ENCODE peak calls at places on chromosomes 3 and 15, in four cellular contexts. N is ovary, W is heart left ventricle, Q is uterus. T is an unnamed sample.

GRCh38 chr3:135197246-135197645 is 402.2 kb downstream of the EPHB1 start:
- DNase-seq in N (no peak), W (no peak), Q (no peak), T (no peak)

GRCh38 chr15:64067564-64068030 is 21.3 kb upstream of the DAPK2 start:
- DNase-seq in N (peak; percentile 44), W (peak; percentile 51), Q (peak; percentile 63), T (peak; percentile 87)

GRCh38 chr3:46359748-46360509 is 6.0 kb downstream of the CCR2 start:
- DNase-seq in N (no peak), W (no peak), Q (no peak), T (no peak)

GRCh38 chr3:101519685-101520365 is 6.8 kb upstream of the SENP7 start:
- DNase-seq in N (no peak), W (no peak), Q (no peak), T (no peak)

GRCh38 chr3:112813723-112814171 is 32.9 kb downstream of the CD200R1L start:
- DNase-seq in N (no peak), W (peak; percentile 43), Q (no peak), T (no peak)

GRCh38 chr3:49606427-49606826 is 52.1 kb downstream of the BSN start:
- DNase-seq in N (no peak), W (no peak), Q (no peak), T (peak; percentile 29)

GRCh38 chr3:54756330-54756731 is 171.5 kb downstream of the LRTM1 start:
- DNase-seq in N (no peak), W (no peak), Q (no peak), T (no peak)

GRCh38 chr3:118838871-118839270 is 195.8 kb downstream of the IGSF11 start:
- DNase-seq in N (no peak), W (no peak), Q (no peak), T (no peak)

GRCh38 chr3:7739754-7740153 is 761.9 kb upstream of the LMCD1 start:
- DNase-seq in N (no peak), W (no peak), Q (no peak), T (no peak)

GRCh38 chr3:116007000-116007399 is 383.7 kb downstream of the GAP43 start:
- DNase-seq in N (no peak), W (no peak), Q (no peak), T (no peak)
- TF ChIP-seq CTCF in N (no peak), W (no peak), Q (no peak), T (no peak)

GRCh38 chr15:85380217-85380859 is at the start of gene AKAP13:
- DNase-seq in N (peak; percentile 96), W (peak; percentile 99), Q (peak; percentile 98), T (peak; percentile 93)

GRCh38 chr15:85381850-85382751 is 1.7 kb downstream of the AKAP13 start:
- DNase-seq in N (no peak), W (no peak), Q (no peak), T (no peak)

GRCh38 chr15:85382942-85383341 is 2.5 kb downstream of the AKAP13 start:
- DNase-seq in N (no peak), W (no peak), Q (peak; percentile 24), T (no peak)

GRCh38 chr15:85379403-85380131 is 836 bp upstream of the AKAP13 start:
- DNase-seq in N (no peak), W (no peak), Q (no peak), T (peak; percentile 63)

GRCh38 chr15:85380860-85381535 is 595 bp downstream of the AKAP13 start:
- DNase-seq in N (peak; percentile 34), W (peak; percentile 70), Q (peak; percentile 57), T (peak; percentile 75)
- TF ChIP-seq POLR2A in N (no peak), W (no peak), Q (no peak), T (peak; percentile 14)

GRCh38 chr3:66497288-66497972 is 3.4 kb downstream of the LRIG1 start:
- DNase-seq in N (no peak), W (no peak), Q (no peak), T (no peak)

GRCh38 chr3:66498718-66499611 is 1.9 kb downstream of the LRIG1 start:
- DNase-seq in N (no peak), W (peak; percentile 54), Q (peak; percentile 35), T (no peak)

GRCh38 chr3:66499881-66500574 is 794 bp downstream of the LRIG1 start:
- DNase-seq in N (peak; percentile 30), W (peak; percentile 53), Q (peak; percentile 42), T (peak; percentile 74)

GRCh38 chr3:66496731-66497130 is 4.1 kb downstream of the LRIG1 start:
- DNase-seq in N (no peak), W (no peak), Q (no peak), T (no peak)

DNA sequence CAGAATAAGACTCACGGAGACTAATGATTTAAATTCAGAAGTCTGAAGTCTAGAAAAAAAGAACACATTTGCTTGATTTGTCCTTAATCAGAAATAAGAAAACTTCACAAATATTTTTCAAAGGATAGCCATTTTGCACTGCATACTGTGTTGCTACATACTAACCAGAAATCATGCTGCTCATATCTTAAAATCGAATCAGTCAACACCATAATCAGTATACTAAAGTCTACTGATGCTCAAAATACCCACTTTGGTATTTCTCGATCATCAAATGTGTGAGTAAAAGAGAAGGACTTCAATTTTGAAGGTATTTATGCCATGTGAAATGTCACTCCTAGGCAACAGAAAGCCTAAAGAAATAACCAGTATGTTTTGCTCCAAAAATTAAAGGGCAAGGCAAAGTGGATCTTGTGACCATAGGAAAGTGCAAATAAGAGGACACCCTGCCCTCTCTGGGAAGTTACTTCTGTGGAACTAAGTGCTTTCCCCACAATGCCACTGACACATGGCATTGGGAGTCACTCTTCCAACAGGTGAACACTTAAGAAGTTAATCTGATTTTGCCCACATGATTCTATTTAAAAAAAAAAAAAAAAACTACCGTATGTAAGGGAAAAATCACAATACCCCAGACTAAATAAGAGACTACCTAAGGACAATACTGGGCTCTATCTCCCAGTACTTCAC is 2.7 kb downstream of the LRIG1 start:
- DNase-seq in N (no peak), W (no peak), Q (no peak), T (no peak)
- H3K4me1 ChIP-seq in N (peaks cover 13% of the 10 kb centered on the region), W (peaks cover 63% of the 10 kb centered on the region), Q (no peaks in the 10 kb centered on the region), T (peaks cover 4% of the 10 kb centered on the region)

GRCh38 chr15:67047149-67047661 is 18.2 kb upstream of the SMAD3 start:
- DNase-seq in N (no peak), W (no peak), Q (no peak), T (no peak)

GRCh38 chr15:67050522-67051087 is 14.8 kb upstream of the SMAD3 start:
- DNase-seq in N (no peak), W (no peak), Q (peak; percentile 58), T (no peak)

GRCh38 chr15:67049351-67050044 is 15.9 kb upstream of the SMAD3 start:
- DNase-seq in N (no peak), W (no peak), Q (no peak), T (no peak)

GRCh38 chr15:67050062-67050461 is 15.3 kb upstream of the SMAD3 start:
- DNase-seq in N (no peak), W (no peak), Q (peak; percentile 38), T (no peak)

DNA sequence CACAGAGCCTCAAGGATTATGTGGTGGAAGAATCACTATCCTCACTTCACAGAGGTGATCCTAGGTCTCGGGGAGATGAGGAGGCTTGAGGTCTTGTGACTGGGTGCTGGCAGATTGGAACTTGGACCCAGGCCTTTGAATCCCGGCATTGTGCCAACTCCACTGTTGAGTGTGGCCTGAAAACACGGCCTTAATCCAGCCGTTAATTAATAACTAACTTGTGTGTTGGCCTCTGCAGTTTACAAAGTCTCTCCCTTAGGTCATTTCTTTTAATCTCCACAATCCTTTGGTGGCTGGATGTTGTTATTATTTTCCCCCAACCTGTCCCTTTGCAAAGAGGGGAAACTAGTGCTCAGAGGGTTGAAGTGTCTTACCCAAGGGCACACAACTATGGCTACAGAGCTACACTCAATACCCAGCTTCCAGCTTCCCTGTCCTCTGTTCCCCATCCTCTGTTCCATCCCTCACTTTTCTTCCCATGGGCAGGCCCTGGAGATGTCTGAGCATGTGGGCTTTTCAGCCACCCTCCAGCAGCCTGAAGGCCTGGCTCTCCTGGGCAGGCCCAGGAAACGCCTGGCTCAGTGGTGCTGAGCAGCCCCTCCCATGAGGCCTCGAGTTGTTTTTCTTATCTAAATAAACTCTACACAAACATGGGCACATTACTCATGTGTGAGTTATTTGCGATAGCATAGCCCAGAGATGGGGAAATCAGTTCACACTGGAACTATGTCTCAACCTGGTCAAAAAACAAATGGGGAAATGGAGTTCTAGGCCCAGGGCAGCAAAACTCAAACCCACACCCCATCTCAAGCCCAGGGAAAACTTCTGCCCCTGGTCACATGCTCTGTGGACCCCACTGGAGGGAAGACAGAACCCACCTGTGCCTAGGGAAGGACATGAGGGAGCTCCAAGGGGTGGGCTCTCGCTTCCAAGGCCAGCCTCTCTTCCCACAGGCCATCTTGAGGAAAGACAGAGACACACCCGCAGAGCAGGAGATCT is 16.8 kb upstream of the SMAD3 start:
- DNase-seq in N (no peak), W (peak; percentile 40), Q (peak; percentile 44), T (peak; percentile 90)
- TF ChIP-seq CTCF in N (no peak), W (no peak), Q (no peak), T (no peak)

DNA sequence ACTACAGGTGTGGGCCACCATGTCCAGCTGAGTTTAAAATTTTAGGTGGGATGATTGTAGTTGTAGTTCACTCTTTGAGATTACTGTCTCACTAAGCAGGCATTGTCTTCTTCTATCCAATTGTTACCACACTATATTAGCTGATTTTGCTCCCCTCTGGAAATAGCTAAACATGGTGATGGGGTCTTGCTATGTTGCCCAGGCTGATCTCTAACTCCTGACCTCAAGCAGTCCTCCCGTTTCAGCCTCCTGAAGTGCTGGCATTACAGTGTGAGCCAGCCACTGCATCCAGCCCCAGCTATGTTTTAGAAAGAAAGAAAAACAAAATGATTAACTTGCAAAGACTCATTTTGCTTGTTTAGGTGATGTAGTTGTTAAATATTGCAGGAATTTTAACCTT is 30.6 kb downstream of the YEATS2 start:
- DNase-seq in N (no peak), W (no peak), Q (no peak), T (no peak)
- TF ChIP-seq POLR2A in N (no peak), W (no peak), Q (no peak), T (no peak)

DNA sequence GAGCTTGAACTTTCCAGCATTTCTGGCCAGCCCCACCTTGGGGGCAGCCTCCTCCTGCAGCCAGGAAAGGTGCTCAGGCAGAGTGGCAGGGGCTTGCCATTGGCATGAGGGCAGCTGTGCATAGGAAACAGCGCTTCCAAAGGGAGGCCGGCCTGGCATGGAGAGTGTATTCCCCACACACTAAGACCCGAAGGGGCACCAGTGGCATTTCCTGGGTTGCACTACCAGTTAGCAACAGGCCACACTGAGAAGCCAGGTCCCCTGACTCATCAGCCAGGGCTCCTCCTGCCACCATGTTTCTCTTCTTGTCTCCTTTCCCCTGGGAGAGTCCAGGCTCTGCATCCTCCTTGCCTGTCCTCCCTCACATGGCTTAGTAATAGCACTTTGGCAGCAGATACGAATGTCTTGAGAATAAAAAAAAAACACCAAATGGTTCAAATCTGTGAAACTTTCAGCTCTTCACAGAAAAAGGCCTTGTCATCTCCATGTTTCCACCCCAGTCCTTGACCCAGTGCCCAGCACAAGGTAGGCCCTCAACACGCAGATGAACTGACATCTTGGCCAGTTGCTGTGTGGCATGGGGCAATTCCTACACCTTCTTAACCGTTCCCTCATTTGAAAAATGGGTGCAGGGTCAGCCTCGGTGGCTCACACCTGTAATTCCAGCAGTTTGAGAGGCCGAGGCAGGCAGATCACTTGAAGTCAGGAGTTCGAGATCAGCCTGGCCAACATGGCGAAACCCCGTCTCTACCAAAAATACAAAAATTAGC is 180.4 kb downstream of the SMAD6 start:
- DNase-seq in N (no peak), W (peak; percentile 61), Q (peak; percentile 38), T (no peak)
- H3K4me1 ChIP-seq in N (peaks cover 5% of the 10 kb centered on the region), W (peaks cover 72% of the 10 kb centered on the region), Q (peaks cover 5% of the 10 kb centered on the region), T (no peaks in the 10 kb centered on the region)

DNA sequence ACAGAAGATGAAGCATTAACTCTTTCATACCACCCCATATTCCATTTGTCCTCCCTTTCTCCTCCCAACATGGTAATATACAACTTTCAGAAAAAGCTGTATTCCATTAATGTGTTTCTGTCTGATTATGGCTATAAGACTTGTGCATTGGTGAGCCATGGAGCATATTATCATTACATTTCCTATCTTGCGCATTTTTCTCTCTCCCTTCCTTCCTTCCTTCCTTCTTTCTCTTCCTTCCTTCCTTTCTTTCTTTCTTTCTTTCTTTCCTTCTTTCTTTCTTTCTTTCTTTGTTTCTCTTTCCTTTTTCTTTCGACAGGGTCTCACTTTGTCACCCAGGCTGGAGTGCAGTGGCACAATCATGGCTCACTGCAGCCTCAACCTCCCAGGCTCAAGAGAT is 25.5 kb upstream of the PDE8A start:
- DNase-seq in N (no peak), W (no peak), Q (no peak), T (no peak)
- TF ChIP-seq CTCF in N (no peak), W (no peak), Q (no peak), T (no peak)